ENCODE peak calls at places on chromosomes 11 and 22, in ten cellular contexts. O is body of pancreas, Y is coronary artery, H is colonic mucosa, D is PC-3, E is brain microvascular endothelial cell, R is Caco-2, F is IMR-90, J is heart left ventricle, N is psoas muscle. X is an unnamed sample.

GRCh38 chr11:7571640-7572000 is 57.8 kb downstream of the PPFIBP2 start:
- DNase-seq in O (peak; percentile 81), Y (no peak), H (peak; percentile 88), D (peak; percentile 82), E (peak; percentile 61), R (peak; percentile 79), F (peak; percentile 69), J (no peak), N (peak; percentile 49), X (peak; percentile 73)

GRCh38 chr22:29517215-29517908 is 36.2 kb downstream of the THOC5 start:
- DNase-seq in O (peak; percentile 20), Y (no peak), H (no peak), D (no peak), E (no peak), R (no peak), F (no peak), J (no peak), N (no peak), X (no peak)

GRCh38 chr11:100010393-100010792 is 676.7 kb upstream of the ARHGAP42 start:
- DNase-seq in O (no peak), Y (no peak), H (no peak), D (no peak), E (no peak), R (no peak), F (no peak), J (no peak), N (no peak), X (no peak)

GRCh38 chr11:116348226-116348625 is 424.6 kb downstream of the BUD13 start:
- DNase-seq in O (no peak), Y (no peak), H (no peak), D (no peak), E (no peak), R (no peak), F (no peak), J (no peak), N (no peak), X (no peak)

GRCh38 chr11:559712-560304 is 730 bp downstream of the LMNTD2 start:
- DNase-seq in O (peak; percentile 79), Y (no peak), H (peak; percentile 87), D (no peak), E (no peak), R (peak; percentile 79), F (no peak), J (no peak), N (no peak), X (no peak)

GRCh38 chr22:25627271-25627848 is 62.9 kb downstream of the GRK3 start:
- DNase-seq in O (no peak), Y (no peak), H (no peak), D (no peak), E (no peak), R (no peak), F (peak; percentile 12), J (no peak), N (no peak), X (peak; percentile 15)

GRCh38 chr11:113634940-113635575 is 71.0 kb downstream of the TMPRSS5 start:
- DNase-seq in O (no peak), Y (no peak), H (no peak), D (no peak), E (no peak), R (no peak), F (no peak), J (no peak), N (no peak), X (no peak)

GRCh38 chr11:76313271-76313670 is 67.7 kb downstream of the THAP12 start:
- DNase-seq in O (no peak), Y (no peak), H (no peak), D (no peak), E (no peak), R (no peak), F (no peak), J (no peak), N (no peak), X (no peak)

GRCh38 chr11:45149483-45150056 is 3.1 kb downstream of the PRDM11 start:
- DNase-seq in O (no peak), Y (peak; percentile 65), H (peak; percentile 11), D (no peak), E (no peak), R (no peak), F (no peak), J (no peak), N (no peak), X (no peak)

GRCh38 chr11:45146072-45147016 is at the start of gene PRDM11:
- DNase-seq in O (peak; percentile 79), Y (peak; percentile 82), H (peak; percentile 46), D (peak; percentile 78), E (peak; percentile 66), R (peak; percentile 58), F (peak; percentile 72), J (peak; percentile 83), N (peak; percentile 87), X (peak; percentile 80)

GRCh38 chr11:45147017-45147728 is 734 bp downstream of the PRDM11 start:
- DNase-seq in O (peak; percentile 96), Y (peak; percentile 95), H (peak; percentile 95), D (peak; percentile 96), E (peak; percentile 88), R (peak; percentile 96), F (peak; percentile 94), J (peak; percentile 98), N (peak; percentile 96), X (peak; percentile 96)

GRCh38 chr11:45147871-45148270 is 1.4 kb downstream of the PRDM11 start:
- DNase-seq in O (no peak), Y (no peak), H (peak; percentile 18), D (no peak), E (no peak), R (no peak), F (no peak), J (no peak), N (no peak), X (no peak)

DNA sequence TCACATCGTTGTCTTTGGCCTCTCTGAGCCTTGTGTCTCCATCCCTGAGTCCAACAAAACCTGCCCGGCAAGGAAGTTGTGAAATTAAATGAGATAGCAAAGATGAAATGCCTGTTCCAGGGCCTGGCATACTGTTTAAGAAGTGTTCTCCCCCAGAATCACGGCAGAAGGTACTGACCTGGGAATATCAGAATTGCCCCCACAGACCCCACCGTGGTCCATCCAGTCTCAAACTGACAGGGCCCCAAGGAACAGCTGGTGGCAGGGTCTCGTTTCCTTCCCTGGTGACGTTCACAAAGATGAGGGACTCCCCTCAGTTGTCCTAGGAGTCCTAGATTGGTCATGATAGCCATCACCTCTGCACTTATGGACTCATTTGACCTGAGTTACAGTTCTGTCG is 1.8 kb downstream of the PRDM11 start:
- DNase-seq in O (no peak), Y (peak; percentile 59), H (peak; percentile 14), D (no peak), E (no peak), R (no peak), F (no peak), J (peak; percentile 3), N (no peak), X (no peak)
- H3K4me3 ChIP-seq in O (no peak overlapping the region), Y (peak overlapping the region; percentile 84), H (no peak overlapping the region), D (peak overlapping the region; percentile 98), E (no peak overlapping the region), R (no peak overlapping the region), F (no peak overlapping the region), J (peak overlapping the region; percentile 89), N (peak overlapping the region; percentile 73), X (peak overlapping the region; percentile 91)

GRCh38 chr11:110447897-110448522 is 18.3 kb downstream of the FDX1 start:
- DNase-seq in O (no peak), Y (no peak), H (no peak), D (peak; percentile 88), E (no peak), R (no peak), F (no peak), J (no peak), N (no peak), X (peak; percentile 54)
- TF ChIP-seq CTCF in O (no peak), Y (no peak), H (peak; percentile 41), D (peak; percentile 90), E (no peak), R (peak; percentile 72), F (peak; percentile 32), J (peak; percentile 23), N (peak; percentile 44), X (peak; percentile 49)

GRCh38 chr11:86062719-86063118 is 6.2 kb downstream of the PICALM start:
- DNase-seq in O (no peak), Y (no peak), H (no peak), D (no peak), E (no peak), R (no peak), F (no peak), J (no peak), N (no peak), X (no peak)

GRCh38 chr11:86066033-86066432 is 2.9 kb downstream of the PICALM start:
- DNase-seq in O (no peak), Y (no peak), H (no peak), D (no peak), E (no peak), R (no peak), F (no peak), J (no peak), N (no peak), X (no peak)

GRCh38 chr11:86063536-86063935 is 5.3 kb downstream of the PICALM start:
- DNase-seq in O (no peak), Y (no peak), H (no peak), D (peak; percentile 44), E (no peak), R (no peak), F (no peak), J (no peak), N (no peak), X (peak; percentile 55)

GRCh38 chr11:86066606-86067229 is 2.2 kb downstream of the PICALM start:
- DNase-seq in O (no peak), Y (no peak), H (no peak), D (no peak), E (no peak), R (no peak), F (no peak), J (no peak), N (no peak), X (no peak)

DNA sequence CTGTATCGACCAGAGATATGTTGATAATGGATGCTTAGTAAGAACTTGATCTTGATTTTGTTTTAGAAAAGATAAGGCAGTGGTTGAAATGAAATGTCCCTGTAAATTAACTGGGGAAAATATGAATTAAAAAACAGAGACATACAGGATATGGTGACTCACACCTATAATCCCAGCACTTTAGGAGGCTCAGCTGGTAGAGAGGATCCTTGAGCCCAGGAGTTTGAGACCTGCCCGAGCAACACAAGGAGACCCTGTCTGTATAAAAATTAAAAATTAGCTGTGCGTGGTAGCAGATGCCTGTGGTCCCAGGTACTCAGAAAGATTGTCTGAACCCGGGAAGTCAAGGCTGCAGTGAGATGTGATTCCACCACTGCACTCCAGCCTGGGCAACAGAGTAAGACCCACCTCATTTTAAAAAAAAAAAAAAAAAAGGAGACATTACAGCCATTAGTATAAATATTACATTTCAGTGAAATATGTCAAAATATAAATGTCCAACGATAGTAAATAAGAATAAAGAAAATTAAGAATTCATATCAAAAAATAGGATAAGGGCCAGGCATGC is 4.6 kb downstream of the PICALM start:
- DNase-seq in O (no peak), Y (no peak), H (no peak), D (peak; percentile 35), E (no peak), R (no peak), F (peak; percentile 54), J (no peak), N (no peak), X (peak; percentile 68)
- H3K4me3 ChIP-seq in O (no peak overlapping the region), Y (peak overlapping the region; percentile 98), H (no peak overlapping the region), D (peak overlapping the region; percentile 9), E (no peak overlapping the region), R (no peak overlapping the region), F (no peak overlapping the region), J (peak overlapping the region; percentile 1), N (peak overlapping the region; percentile 96), X (peak overlapping the region; percentile 18)

GRCh38 chr11:118003456-118003855 is 17.3 kb downstream of the IL10RA start:
- DNase-seq in O (no peak), Y (no peak), H (no peak), D (no peak), E (no peak), R (no peak), F (no peak), J (no peak), N (no peak), X (no peak)

GRCh38 chr11:118006153-118006534 is 19.9 kb downstream of the IL10RA start:
- DNase-seq in O (no peak), Y (no peak), H (peak; percentile 13), D (no peak), E (no peak), R (no peak), F (no peak), J (no peak), N (no peak), X (no peak)

GRCh38 chr11:118007040-118007439 is 20.8 kb downstream of the IL10RA start:
- DNase-seq in O (no peak), Y (no peak), H (peak; percentile 11), D (no peak), E (no peak), R (peak; percentile 12), F (no peak), J (no peak), N (no peak), X (no peak)

GRCh38 chr11:118004543-118005223 is 18.5 kb downstream of the IL10RA start:
- DNase-seq in O (no peak), Y (no peak), H (no peak), D (no peak), E (no peak), R (no peak), F (no peak), J (no peak), N (no peak), X (no peak)

GRCh38 chr11:118005224-118006152 is 19.3 kb downstream of the IL10RA start:
- DNase-seq in O (no peak), Y (no peak), H (no peak), D (no peak), E (no peak), R (no peak), F (no peak), J (no peak), N (no peak), X (no peak)
- TF ChIP-seq CTCF in O (no peak), Y (no peak), H (no peak), D (no peak), E (no peak), R (no peak), F (no peak), J (no peak), N (no peak), X (no peak)

X was measured in epithelial cell of esophagus.